ENCODE peak calls at places on chromosomes 1 and 21, in seven cellular contexts. One of them, this sample, is unnamed.

GRCh38 chr1:211829343-211830054 is 1.1 kb downstream of the LPGAT1 start:
- DNase-seq in IMR-90: no peak
- DNase-seq in neuronal stem cell: peak
- DNase-seq in mesendoderm: peak
- DNase-seq in H1: peak
- DNase-seq in mesenchymal stem cell: peak
- DNase-seq in H9: peak
- DNase-seq in this sample: peak

GRCh38 chr1:115877511-115877910 is 36.6 kb upstream of the NHLH2 start:
- DNase-seq in IMR-90: no peak
- DNase-seq in neuronal stem cell: no peak
- DNase-seq in mesendoderm: peak
- DNase-seq in H1: no peak
- DNase-seq in mesenchymal stem cell: no peak
- DNase-seq in H9: peak
- DNase-seq in this sample: peak

GRCh38 chr1:21362096-21362495 is 71.8 kb upstream of the ECE1 start:
- DNase-seq in IMR-90: no peak
- DNase-seq in neuronal stem cell: no peak
- DNase-seq in mesendoderm: no peak
- DNase-seq in H1: no peak
- DNase-seq in mesenchymal stem cell: no peak
- DNase-seq in H9: no peak
- DNase-seq in this sample: no peak

GRCh38 chr21:43603641-43604504 is 55.4 kb downstream of the HSF2BP start:
- DNase-seq in IMR-90: peak
- DNase-seq in neuronal stem cell: no peak
- DNase-seq in mesendoderm: peak
- DNase-seq in H1: no peak
- DNase-seq in mesenchymal stem cell: peak
- DNase-seq in H9: no peak
- DNase-seq in this sample: peak

GRCh38 chr1:77506771-77507170 is 175.7 kb downstream of the ZZZ3 start:
- DNase-seq in IMR-90: no peak
- DNase-seq in neuronal stem cell: no peak
- DNase-seq in mesendoderm: no peak
- DNase-seq in H1: no peak
- DNase-seq in mesenchymal stem cell: no peak
- DNase-seq in H9: no peak
- DNase-seq in this sample: no peak

GRCh38 chr1:88124614-88125013 is 559.5 kb upstream of the PKN2 start:
- DNase-seq in IMR-90: no peak
- DNase-seq in neuronal stem cell: no peak
- DNase-seq in mesendoderm: no peak
- DNase-seq in H1: no peak
- DNase-seq in mesenchymal stem cell: no peak
- DNase-seq in H9: no peak
- DNase-seq in this sample: no peak

GRCh38 chr1:87113313-87113712 is 198.9 kb downstream of the HS2ST1 start:
- DNase-seq in IMR-90: peak
- DNase-seq in neuronal stem cell: no peak
- DNase-seq in mesendoderm: no peak
- DNase-seq in H1: no peak
- DNase-seq in mesenchymal stem cell: no peak
- DNase-seq in H9: no peak
- DNase-seq in this sample: no peak

GRCh38 chr1:55168353-55168752 is 46.8 kb downstream of the USP24 start:
- DNase-seq in IMR-90: no peak
- DNase-seq in neuronal stem cell: no peak
- DNase-seq in mesendoderm: peak
- DNase-seq in H1: no peak
- DNase-seq in mesenchymal stem cell: no peak
- DNase-seq in H9: peak
- DNase-seq in this sample: no peak

GRCh38 chr1:31797216-31797615 is 18.6 kb downstream of the SPOCD1 start:
- DNase-seq in IMR-90: no peak
- DNase-seq in neuronal stem cell: no peak
- DNase-seq in mesendoderm: no peak
- DNase-seq in H1: no peak
- DNase-seq in mesenchymal stem cell: no peak
- DNase-seq in H9: no peak
- DNase-seq in this sample: no peak

GRCh38 chr1:246726881-246727280 is 2.7 kb downstream of the SCCPDH start:
- DNase-seq in IMR-90: no peak
- DNase-seq in neuronal stem cell: no peak
- DNase-seq in mesendoderm: no peak
- DNase-seq in H1: no peak
- DNase-seq in mesenchymal stem cell: no peak
- DNase-seq in H9: no peak
- DNase-seq in this sample: no peak

GRCh38 chr1:232915212-232915611 is 35.2 kb upstream of the NTPCR start:
- DNase-seq in IMR-90: no peak
- DNase-seq in neuronal stem cell: no peak
- DNase-seq in mesendoderm: no peak
- DNase-seq in H1: no peak
- DNase-seq in mesenchymal stem cell: no peak
- DNase-seq in H9: no peak
- DNase-seq in this sample: no peak

GRCh38 chr21:17257784-17258183 is 255.1 kb upstream of the CXADR start:
- DNase-seq in IMR-90: no peak
- DNase-seq in neuronal stem cell: no peak
- DNase-seq in mesendoderm: no peak
- DNase-seq in H1: no peak
- DNase-seq in mesenchymal stem cell: no peak
- DNase-seq in H9: no peak
- DNase-seq in this sample: no peak

GRCh38 chr1:154931940-154932487 is 4.5 kb downstream of the PMVK start:
- DNase-seq in IMR-90: no peak
- DNase-seq in neuronal stem cell: no peak
- DNase-seq in mesendoderm: no peak
- DNase-seq in H1: no peak
- DNase-seq in mesenchymal stem cell: no peak
- DNase-seq in H9: no peak
- DNase-seq in this sample: no peak

GRCh38 chr1:158998781-158999161 is 10.9 kb upstream of the IFI16 start:
- DNase-seq in IMR-90: peak
- DNase-seq in neuronal stem cell: peak
- DNase-seq in mesendoderm: peak
- DNase-seq in H1: no peak
- DNase-seq in mesenchymal stem cell: peak
- DNase-seq in H9: no peak
- DNase-seq in this sample: peak

GRCh38 chr1:62435231-62436038 is 1.4 kb upstream of the USP1 start:
- DNase-seq in IMR-90: no peak
- DNase-seq in neuronal stem cell: no peak
- DNase-seq in mesendoderm: no peak
- DNase-seq in H1: no peak
- DNase-seq in mesenchymal stem cell: no peak
- DNase-seq in H9: no peak
- DNase-seq in this sample: peak

GRCh38 chr1:9784508-9785133 is 39.1 kb downstream of the CLSTN1 start:
- DNase-seq in IMR-90: peak
- DNase-seq in neuronal stem cell: peak
- DNase-seq in mesendoderm: peak
- DNase-seq in H1: no peak
- DNase-seq in mesenchymal stem cell: peak
- DNase-seq in H9: peak
- DNase-seq in this sample: peak
- H3K9ac ChIP-seq in IMR-90: no peak
- H3K9ac ChIP-seq in neuronal stem cell: no peak
- H3K9ac ChIP-seq in mesendoderm: no peak
- H3K9ac ChIP-seq in H1: no peak
- H3K9ac ChIP-seq in mesenchymal stem cell: no peak
- H3K9ac ChIP-seq in H9: no peak
- H3K9ac ChIP-seq in this sample: no peak

GRCh38 chr1:69455718-69456117 is 112.0 kb upstream of the LRRC7 start:
- DNase-seq in IMR-90: no peak
- DNase-seq in neuronal stem cell: no peak
- DNase-seq in mesendoderm: no peak
- DNase-seq in H1: no peak
- DNase-seq in mesenchymal stem cell: no peak
- DNase-seq in H9: no peak
- DNase-seq in this sample: no peak
- H2AK5ac ChIP-seq in IMR-90: no peak
- H2AK5ac ChIP-seq in neuronal stem cell: no peak
- H2AK5ac ChIP-seq in mesendoderm: no peak
- H2AK5ac ChIP-seq in H1: no peak
- H2AK5ac ChIP-seq in mesenchymal stem cell: no peak
- H2AK5ac ChIP-seq in H9: no peak
- H2AK5ac ChIP-seq in this sample: no peak

DNA sequence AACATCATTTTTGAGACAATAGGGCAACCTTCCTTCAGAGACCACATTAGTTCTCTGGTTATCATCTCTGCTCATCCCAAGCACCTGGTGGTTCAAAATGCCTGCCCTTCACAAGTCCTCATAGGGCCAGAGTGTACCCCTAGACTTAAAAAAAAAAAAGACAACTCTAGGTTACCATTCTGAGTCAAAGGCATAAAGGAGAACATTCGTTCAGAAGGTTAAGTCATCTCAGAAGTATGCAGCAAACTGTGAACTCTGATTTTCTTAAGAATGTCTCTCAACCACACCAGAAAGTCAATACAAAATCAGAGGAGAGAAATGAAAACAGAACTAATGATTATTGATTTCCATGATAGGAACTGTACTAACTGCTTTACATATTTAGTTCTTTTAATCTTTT is 9.2 kb upstream of the BEND5 start:
- DNase-seq in IMR-90: no peak
- DNase-seq in neuronal stem cell: no peak
- DNase-seq in mesendoderm: no peak
- DNase-seq in H1: no peak
- DNase-seq in mesenchymal stem cell: no peak
- DNase-seq in H9: no peak
- DNase-seq in this sample: no peak
- H4K8ac ChIP-seq in IMR-90: no peak
- H4K8ac ChIP-seq in neuronal stem cell: no peak
- H4K8ac ChIP-seq in mesendoderm: no peak
- H4K8ac ChIP-seq in H1: no peak
- H4K8ac ChIP-seq in mesenchymal stem cell: no peak
- H4K8ac ChIP-seq in H9: no peak
- H4K8ac ChIP-seq in this sample: no peak

GRCh38 chr1:51336711-51337110 is 6.3 kb upstream of the TTC39A start:
- DNase-seq in IMR-90: no peak
- DNase-seq in neuronal stem cell: no peak
- DNase-seq in mesendoderm: no peak
- DNase-seq in H1: no peak
- DNase-seq in mesenchymal stem cell: no peak
- DNase-seq in H9: no peak
- DNase-seq in this sample: no peak
- H3K9ac ChIP-seq in IMR-90: no peak
- H3K9ac ChIP-seq in neuronal stem cell: no peak
- H3K9ac ChIP-seq in mesendoderm: no peak
- H3K9ac ChIP-seq in H1: no peak
- H3K9ac ChIP-seq in mesenchymal stem cell: no peak
- H3K9ac ChIP-seq in H9: no peak
- H3K9ac ChIP-seq in this sample: no peak

This sample was measured in trophoblast cell.